ENCODE peak calls at places on chromosomes 3 and 15, in eight cellular contexts. U, P, I, Y, J, X, H and F are unnamed samples.

GRCh38 chr3:192993428-192993827 is 75.8 kb upstream of the MB21D2 start:
- DNase-seq in H (no peak), U (no peak), Y (no peak), J (no peak), I (no peak), X (no peak), P (no peak), F (no peak)

GRCh38 chr3:59016930-59017616 is 32.8 kb downstream of the CFAP20DC start:
- DNase-seq in Y (no peak), J (no peak), X (no peak), H (no peak), U (no peak), P (no peak), I (no peak), F (no peak)

GRCh38 chr3:79253704-79254103 is 514.1 kb downstream of the ROBO1 start:
- DNase-seq in U (no peak), X (no peak), H (no peak), Y (no peak), P (no peak), J (no peak), I (no peak), F (no peak)

GRCh38 chr3:10432156-10432845 is 73.1 kb downstream of the ATP2B2 start:
- DNase-seq in J (no peak), X (no peak), U (no peak), I (no peak), P (no peak), Y (no peak), H (no peak), F (no peak)

GRCh38 chr3:186361246-186361611 is 805 bp downstream of the DGKG start:
- DNase-seq in Y (no peak), H (no peak), X (no peak), U (no peak), J (no peak), I (no peak), P (no peak), F (no peak)

GRCh38 chr15:72835289-72835890 is 51.8 kb upstream of the ADPGK start:
- DNase-seq in X (no peak), Y (no peak), U (peak), H (peak), I (peak), P (no peak), J (no peak), F (no peak)

GRCh38 chr3:33729993-33730392 is 11.9 kb upstream of the CLASP2 start:
- DNase-seq in Y (no peak), U (peak), I (no peak), J (no peak), H (no peak), P (no peak), X (no peak), F (no peak)

GRCh38 chr3:118810499-118811035 is 224.1 kb downstream of the IGSF11 start:
- DNase-seq in X (no peak), I (no peak), H (no peak), P (no peak), J (no peak), Y (no peak), U (no peak), F (no peak)

GRCh38 chr3:52522651-52523251 is 10.9 kb downstream of the NT5DC2 start:
- DNase-seq in U (no peak), I (no peak), X (no peak), H (no peak), J (no peak), P (no peak), Y (no peak), F (no peak)

GRCh38 chr3:68705695-68706429 is 226.5 kb downstream of the TAFA4 start:
- DNase-seq in J (no peak), H (no peak), U (no peak), Y (no peak), I (no peak), X (no peak), P (no peak), F (no peak)

GRCh38 chr15:75809986-75810750 is 33.1 kb upstream of the UBE2Q2 start:
- DNase-seq in Y (no peak), H (no peak), U (peak), I (no peak), J (no peak), X (no peak), P (no peak), F (peak)

GRCh38 chr3:20097015-20097414 is 56.8 kb downstream of the KAT2B start:
- DNase-seq in X (no peak), P (no peak), H (no peak), Y (no peak), I (no peak), J (no peak), U (no peak), F (no peak)

GRCh38 chr3:55440406-55440708 is 46.7 kb downstream of the WNT5A start:
- DNase-seq in X (no peak), U (no peak), Y (no peak), I (no peak), H (no peak), P (no peak), J (no peak), F (no peak)

GRCh38 chr3:101591071-101591470 is 17.1 kb downstream of the PCNP start:
- DNase-seq in U (no peak), J (no peak), P (no peak), X (no peak), H (no peak), I (no peak), Y (no peak), F (no peak)

GRCh38 chr3:157107037-157107436 is 52.9 kb downstream of the CCNL1 start:
- DNase-seq in X (no peak), I (no peak), J (no peak), H (no peak), U (no peak), P (no peak), Y (no peak), F (no peak)

GRCh38 chr3:67551366-67552016 is 102.9 kb downstream of the SUCLG2 start:
- DNase-seq in H (peak), X (no peak), U (no peak), J (no peak), Y (no peak), P (no peak), I (no peak), F (no peak)